ENCODE peak calls at places on chromosomes 13 and 19, in five cellular contexts. One of them, this sample, is unnamed.

GRCh38 chr13:83215627-83216026 is 666.6 kb downstream of the SLITRK1 start:
- DNase-seq in HEK293T: no peak
- DNase-seq in Daoy: no peak
- DNase-seq in anterior cingulate cortex: no peak
- DNase-seq in cardiac muscle cell: peak
- DNase-seq in this sample: no peak

GRCh38 chr19:30997222-30997621 is 352.0 kb downstream of the TSHZ3 start:
- DNase-seq in Daoy: no peak
- DNase-seq in anterior cingulate cortex: no peak
- DNase-seq in cardiac muscle cell: no peak
- DNase-seq in HEK293T: no peak
- DNase-seq in this sample: no peak

GRCh38 chr13:63910406-63910957 is 2494.8 kb upstream of the PCDH20 start:
- DNase-seq in Daoy: no peak
- DNase-seq in cardiac muscle cell: peak
- DNase-seq in HEK293T: no peak
- DNase-seq in anterior cingulate cortex: peak
- DNase-seq in this sample: peak

GRCh38 chr13:50419466-50419865 is 404.2 kb downstream of the KCNRG start:
- DNase-seq in HEK293T: no peak
- DNase-seq in Daoy: no peak
- DNase-seq in anterior cingulate cortex: no peak
- DNase-seq in cardiac muscle cell: no peak
- DNase-seq in this sample: no peak

GRCh38 chr13:44058586-44059238 is 179.0 kb downstream of the LACC1 start:
- DNase-seq in cardiac muscle cell: no peak
- DNase-seq in anterior cingulate cortex: no peak
- DNase-seq in Daoy: no peak
- DNase-seq in HEK293T: no peak
- DNase-seq in this sample: no peak

GRCh38 chr19:37988758-37989635 is 82.0 kb downstream of the SIPA1L3 start:
- DNase-seq in HEK293T: no peak
- DNase-seq in cardiac muscle cell: no peak
- DNase-seq in anterior cingulate cortex: no peak
- DNase-seq in Daoy: no peak
- DNase-seq in this sample: no peak

GRCh38 chr19:5452594-5453565 is 2.3 kb upstream of the ZNRF4 start:
- DNase-seq in HEK293T: peak
- DNase-seq in Daoy: peak
- DNase-seq in cardiac muscle cell: peak
- DNase-seq in anterior cingulate cortex: no peak
- DNase-seq in this sample: no peak

GRCh38 chr13:87884874-87885273 is 213.7 kb downstream of the SLITRK5 start:
- DNase-seq in HEK293T: peak
- DNase-seq in Daoy: peak
- DNase-seq in anterior cingulate cortex: no peak
- DNase-seq in cardiac muscle cell: peak
- DNase-seq in this sample: no peak

GRCh38 chr19:45976180-45976579 is 2.5 kb upstream of the NOVA2 start:
- DNase-seq in anterior cingulate cortex: peak
- DNase-seq in HEK293T: no peak
- DNase-seq in cardiac muscle cell: peak
- DNase-seq in Daoy: no peak
- DNase-seq in this sample: peak

GRCh38 chr19:51091126-51091525 is 8.4 kb upstream of the KLK14 start:
- DNase-seq in anterior cingulate cortex: no peak
- DNase-seq in Daoy: no peak
- DNase-seq in HEK293T: no peak
- DNase-seq in cardiac muscle cell: no peak
- DNase-seq in this sample: no peak

GRCh38 chr13:77028202-77028601 is 1.2 kb upstream of the FBXL3 start:
- DNase-seq in cardiac muscle cell: peak
- DNase-seq in HEK293T: peak
- DNase-seq in Daoy: peak
- DNase-seq in anterior cingulate cortex: no peak
- DNase-seq in this sample: no peak

This sample was measured in ecto neural progenitor cell.